ENCODE peak calls at places on chromosomes 16 and 17, in five cellular contexts. One of them, this sample, is unnamed.

GRCh38 chr16:28092721-28093382 is 29.3 kb upstream of the GSG1L start:
- DNase-seq in NCI-H1694: no peak
- DNase-seq in NCI-H2029: no peak
- DNase-seq in omental fat pad: no peak
- DNase-seq in Karpas-422: no peak
- DNase-seq in this sample: no peak

GRCh38 chr17:65359016-65359415 is 202.4 kb downstream of the AXIN2 start:
- DNase-seq in NCI-H2029: no peak
- DNase-seq in NCI-H1694: no peak
- DNase-seq in Karpas-422: no peak
- DNase-seq in omental fat pad: no peak
- DNase-seq in this sample: no peak

GRCh38 chr17:54760836-54761235 is 139.8 kb upstream of the TOM1L1 start:
- DNase-seq in Karpas-422: no peak
- DNase-seq in NCI-H1694: no peak
- DNase-seq in omental fat pad: no peak
- DNase-seq in NCI-H2029: no peak
- DNase-seq in this sample: no peak

GRCh38 chr17:77242118-77242800 is 101.5 kb downstream of the SEC14L1 start:
- DNase-seq in Karpas-422: no peak
- DNase-seq in NCI-H2029: no peak
- DNase-seq in NCI-H1694: no peak
- DNase-seq in omental fat pad: no peak
- DNase-seq in this sample: no peak

GRCh38 chr17:56826611-56827414 is 6.9 kb downstream of the C17orf67 start:
- DNase-seq in NCI-H1694: peak
- DNase-seq in NCI-H2029: no peak
- DNase-seq in Karpas-422: no peak
- DNase-seq in omental fat pad: no peak
- DNase-seq in this sample: no peak

GRCh38 chr16:16150117-16150877 is 73.0 kb downstream of the ABCC6 start:
- DNase-seq in Karpas-422: no peak
- DNase-seq in omental fat pad: no peak
- DNase-seq in NCI-H2029: peak
- DNase-seq in NCI-H1694: no peak
- DNase-seq in this sample: no peak

GRCh38 chr16:77574867-77575619 is 140.2 kb upstream of the ADAMTS18 start:
- DNase-seq in NCI-H2029: no peak
- DNase-seq in NCI-H1694: no peak
- DNase-seq in Karpas-422: no peak
- DNase-seq in omental fat pad: no peak
- DNase-seq in this sample: no peak

GRCh38 chr17:81927145-81927652 is 336 bp downstream of the MAFG start:
- DNase-seq in Karpas-422: no peak
- DNase-seq in NCI-H2029: no peak
- DNase-seq in omental fat pad: no peak
- DNase-seq in NCI-H1694: no peak
- DNase-seq in this sample: no peak

GRCh38 chr16:1909661-1910231 is 8.5 kb downstream of the HS3ST6 start:
- DNase-seq in NCI-H1694: no peak
- DNase-seq in omental fat pad: no peak
- DNase-seq in Karpas-422: no peak
- DNase-seq in NCI-H2029: no peak
- DNase-seq in this sample: no peak

GRCh38 chr16:22206013-22206846 is at the start of gene EEF2K:
- DNase-seq in NCI-H1694: peak
- DNase-seq in omental fat pad: peak
- DNase-seq in Karpas-422: peak
- DNase-seq in NCI-H2029: peak
- DNase-seq in this sample: peak

GRCh38 chr17:17343896-17344506 is 40.8 kb downstream of the NT5M start:
- DNase-seq in Karpas-422: no peak
- DNase-seq in NCI-H1694: no peak
- DNase-seq in omental fat pad: peak
- DNase-seq in NCI-H2029: no peak
- DNase-seq in this sample: no peak

GRCh38 chr17:78174870-78175642 is 6.7 kb downstream of the SYNGR2 start:
- DNase-seq in NCI-H2029: peak
- DNase-seq in NCI-H1694: peak
- DNase-seq in omental fat pad: no peak
- DNase-seq in Karpas-422: no peak
- DNase-seq in this sample: no peak

GRCh38 chr16:28264656-28265055 is 27.7 kb upstream of the SBK1 start:
- DNase-seq in Karpas-422: no peak
- DNase-seq in NCI-H2029: peak
- DNase-seq in NCI-H1694: no peak
- DNase-seq in omental fat pad: peak
- DNase-seq in this sample: no peak

GRCh38 chr17:29827179-29827578 is 102.8 kb downstream of the SSH2 start:
- DNase-seq in Karpas-422: no peak
- DNase-seq in omental fat pad: no peak
- DNase-seq in NCI-H1694: no peak
- DNase-seq in NCI-H2029: no peak
- DNase-seq in this sample: no peak

GRCh38 chr17:29621751-29622194 is 939 bp downstream of the CORO6 start:
- DNase-seq in NCI-H2029: no peak
- DNase-seq in Karpas-422: no peak
- DNase-seq in omental fat pad: no peak
- DNase-seq in NCI-H1694: no peak
- DNase-seq in this sample: no peak

GRCh38 chr16:80948886-80949502 is 57.7 kb downstream of the CMC2 start:
- DNase-seq in Karpas-422: peak
- DNase-seq in NCI-H2029: no peak
- DNase-seq in omental fat pad: peak
- DNase-seq in NCI-H1694: no peak
- DNase-seq in this sample: no peak